ENCODE peak calls at places on chromosomes 16 and 17, in ten cellular contexts. O, G, F, K, S, U, R, P, X and B are unnamed samples.

GRCh38 chr17:64641499-64641898 is 20.6 kb downstream of the SMURF2 start:
- DNase-seq in X (peak; percentile 96), P (peak; percentile 55), U (no peak), K (no peak), O (no peak), R (no peak), S (no peak), F (peak; percentile 94), G (no peak), B (peak; percentile 52)

GRCh38 chr16:56910654-56911539 is 21.0 kb upstream of the HERPUD1 start:
- DNase-seq in U (no peak), X (peak; percentile 97), P (peak; percentile 62), K (peak; percentile 77), R (peak; percentile 69), S (no peak), G (no peak), F (peak; percentile 88), O (no peak), B (peak; percentile 87)

GRCh38 chr17:39746145-39746461 is 8.4 kb downstream of the GRB7 start:
- DNase-seq in X (no peak), F (no peak), U (no peak), G (peak; percentile 32), K (no peak), S (no peak), P (no peak), O (no peak), R (no peak), B (no peak)

GRCh38 chr16:81273223-81273940 is 34.9 kb downstream of the BCO1 start:
- DNase-seq in X (peak; percentile 46), R (no peak), P (no peak), F (no peak), K (no peak), S (no peak), U (no peak), O (no peak), G (no peak), B (no peak)

GRCh38 chr16:85169333-85170065 is 57.2 kb upstream of the CIBAR2 start:
- DNase-seq in F (peak; percentile 70), K (no peak), U (no peak), O (no peak), R (no peak), P (peak; percentile 44), S (no peak), G (peak; percentile 58), X (peak; percentile 62), B (no peak)

GRCh38 chr16:70684146-70685060 is 1.4 kb downstream of the MTSS2 start:
- DNase-seq in U (no peak), R (no peak), K (no peak), F (peak; percentile 51), O (no peak), G (peak; percentile 60), S (no peak), P (no peak), X (no peak), B (no peak)

GRCh38 chr17:42018339-42018738 is 1.1 kb upstream of the DNAJC7 start:
- DNase-seq in K (no peak), U (no peak), P (no peak), O (no peak), S (no peak), G (no peak), F (no peak), X (no peak), R (no peak), B (no peak)

GRCh38 chr16:70271696-70272095 is 17.6 kb downstream of the AARS1 start:
- DNase-seq in K (no peak), F (no peak), U (no peak), G (no peak), R (no peak), P (no peak), O (no peak), S (no peak), X (no peak), B (no peak)

GRCh38 chr17:46764335-46764708 is 54.2 kb downstream of the WNT3 start:
- DNase-seq in X (no peak), P (no peak), O (no peak), G (no peak), S (no peak), K (no peak), R (no peak), U (no peak), F (no peak), B (no peak)

DNA sequence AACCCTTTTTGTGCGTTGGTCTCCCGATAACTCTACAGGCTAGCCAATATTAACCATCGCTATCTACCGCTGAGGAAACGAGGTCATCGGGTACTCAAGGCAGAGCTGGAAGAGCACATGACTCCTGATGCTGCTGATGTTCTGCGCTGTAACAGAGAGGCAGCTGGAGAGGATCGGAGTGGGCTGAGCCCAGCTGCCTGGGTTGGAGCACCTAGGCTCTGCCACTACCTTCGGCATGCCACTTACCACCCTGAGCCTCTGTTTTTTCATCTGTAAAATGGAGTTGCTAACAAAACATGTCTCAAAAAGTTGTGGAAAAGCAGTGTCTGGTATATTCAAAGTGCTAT is 439 bp upstream of the SLC46A1 start:
- DNase-seq in S (no peak), O (no peak), X (no peak), F (peak; percentile 15), K (no peak), R (no peak), P (no peak), G (no peak), U (no peak), B (peak; percentile 35)
- H3K4me3 ChIP-seq in S (peak overlapping the region; percentile 97), O (peak overlapping the region; percentile 62), X (no peak overlapping the region), F (peak overlapping the region; percentile 85), K (peak overlapping the region; percentile 67), R (peak overlapping the region; percentile 93), P (peak overlapping the region; percentile 48), G (peak overlapping the region; percentile 81), U (peak overlapping the region; percentile 65), B (peak overlapping the region; percentile 83)

DNA sequence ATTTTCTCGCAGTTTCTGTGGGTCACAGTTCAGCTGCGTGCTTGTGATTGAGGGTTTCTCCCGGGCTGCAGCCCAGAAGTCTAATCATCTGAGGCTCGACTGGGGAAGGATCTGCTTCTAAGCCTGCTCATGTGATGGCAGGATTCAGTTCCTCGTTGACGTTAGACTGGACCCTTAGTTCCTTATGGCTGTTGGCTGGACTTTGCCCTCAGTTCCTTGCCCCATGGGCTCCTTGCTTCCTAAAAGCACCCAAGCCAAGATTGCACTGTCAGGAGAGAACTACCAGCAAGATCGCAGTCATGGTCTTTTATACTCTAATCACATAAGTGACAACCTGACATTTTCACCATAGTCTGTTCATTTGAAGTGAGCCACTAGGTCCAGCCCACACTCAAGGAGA is 250.0 kb downstream of the PRKCA start:
- DNase-seq in U (no peak), O (no peak), G (no peak), R (no peak), F (no peak), K (no peak), P (no peak), X (no peak), S (no peak), B (no peak)
- H3K4me1 ChIP-seq in U (peaks cover 6% of the 10 kb centered on the region), O (no peaks in the 10 kb centered on the region), G (no peaks in the 10 kb centered on the region), R (no peaks in the 10 kb centered on the region), F (peaks cover 36% of the 10 kb centered on the region), K (no peaks in the 10 kb centered on the region), P (peaks cover 48% of the 10 kb centered on the region), X (peaks cover 25% of the 10 kb centered on the region), S (no peaks in the 10 kb centered on the region), B (peaks cover 6% of the 10 kb centered on the region)

GRCh38 chr17:76382305-76382802 is 2.1 kb upstream of the SPHK1 start:
- DNase-seq in R (no peak), P (peak; percentile 88), U (peak; percentile 90), X (peak; percentile 80), K (no peak), S (no peak), G (no peak), O (no peak), F (peak; percentile 89), B (peak; percentile 78)
- H3K27me3 ChIP-seq in R (no peaks in the 10 kb centered on the region), P (no peaks in the 10 kb centered on the region), U (peaks cover 2% of the 10 kb centered on the region), X (no peaks in the 10 kb centered on the region), K (peaks cover 18% of the 10 kb centered on the region), S (no peaks in the 10 kb centered on the region), G (no peaks in the 10 kb centered on the region), O (peaks cover 17% of the 10 kb centered on the region), F (no peaks in the 10 kb centered on the region), B (no peaks in the 10 kb centered on the region)

GRCh38 chr16:75248142-75248535 is 3.3 kb downstream of the BCAR1 start:
- DNase-seq in P (no peak), F (no peak), S (no peak), G (no peak), X (no peak), U (no peak), R (no peak), K (no peak), O (no peak), B (no peak)
- H3K4me3 ChIP-seq in P (no peak overlapping the region), F (no peak overlapping the region), S (peak overlapping the region; percentile 92), G (peak overlapping the region; percentile 78), X (no peak overlapping the region), U (no peak overlapping the region), R (no peak overlapping the region), K (no peak overlapping the region), O (no peak overlapping the region), B (no peak overlapping the region)

GRCh38 chr17:2238432-2239169 is 65.0 kb downstream of the SMG6 start:
- DNase-seq in K (peak; percentile 68), G (peak; percentile 61), X (no peak), S (no peak), F (peak; percentile 51), R (no peak), P (peak; percentile 39), O (peak; percentile 40), U (no peak), B (no peak)

GRCh38 chr17:2237960-2238359 is 65.6 kb downstream of the SMG6 start:
- DNase-seq in K (no peak), U (no peak), F (peak; percentile 53), S (no peak), O (no peak), X (no peak), G (no peak), P (peak; percentile 54), R (no peak), B (no peak)

GRCh38 chr17:2239882-2240430 is 63.6 kb downstream of the SMG6 start:
- DNase-seq in X (peak; percentile 95), R (peak; percentile 74), P (peak; percentile 62), F (peak; percentile 95), O (peak; percentile 89), U (no peak), S (peak; percentile 55), G (peak; percentile 82), K (peak; percentile 66), B (no peak)

GRCh38 chr17:2240541-2240940 is 63.0 kb downstream of the SMG6 start:
- DNase-seq in G (no peak), F (peak; percentile 65), K (no peak), R (no peak), X (no peak), O (peak; percentile 48), U (no peak), P (no peak), S (no peak), B (no peak)

GRCh38 chr17:2239170-2239551 is 64.4 kb downstream of the SMG6 start:
- DNase-seq in X (no peak), F (no peak), S (no peak), R (no peak), P (no peak), O (no peak), G (no peak), K (no peak), U (no peak), B (no peak)
- H3K4me1 ChIP-seq in X (peaks cover 61% of the 10 kb centered on the region), F (peaks cover 68% of the 10 kb centered on the region), S (peaks cover 41% of the 10 kb centered on the region), R (peaks cover 16% of the 10 kb centered on the region), P (peaks cover 56% of the 10 kb centered on the region), O (peaks cover 10% of the 10 kb centered on the region), G (peaks cover 47% of the 10 kb centered on the region), K (peaks cover 35% of the 10 kb centered on the region), U (peaks cover 8% of the 10 kb centered on the region), B (peaks cover 3% of the 10 kb centered on the region)